ENCODE peak calls at places on chromosomes 16 and 17, in eight cellular contexts. S is heart right ventricle, M is tibial nerve, T is hepatocyte, X is left lung, B is breast epithelium, I is K562, K is gastrocnemius medialis. O is an unnamed sample. For H3K27me3, the result is how much of the 10 kb centered on the place peaks cover.

GRCh38 chr16:61366006-61366405 is 670.2 kb downstream of the CDH8 start:
- DNase-seq in S (no peak), M (no peak), T (no peak), X (no peak), B (no peak), I (no peak), K (no peak), O (no peak)

GRCh38 chr17:48067245-48067644 is 19.1 kb downstream of the NFE2L1 start:
- DNase-seq in S (no peak), M (no peak), T (no peak), X (no peak), B (no peak), I (no peak), K (no peak), O (no peak)

GRCh38 chr16:85384831-85385462 is 228.2 kb upstream of the GSE1 start:
- DNase-seq in S (peak), M (no peak), T (peak), X (peak), B (peak), I (no peak), K (no peak), O (no peak)

GRCh38 chr16:4261557-4262172 is 11.2 kb downstream of the TFAP4 start:
- DNase-seq in S (peak), M (no peak), T (peak), X (peak), B (no peak), I (peak), K (no peak), O (peak)

GRCh38 chr16:26993988-26994387 is 72.7 kb upstream of the C16orf82 start:
- DNase-seq in S (no peak), M (no peak), T (no peak), X (no peak), B (no peak), I (no peak), K (no peak), O (no peak)

GRCh38 chr17:35187481-35187880 is 6.7 kb downstream of the SLC35G3 start:
- DNase-seq in S (no peak), M (no peak), T (no peak), X (no peak), B (no peak), I (no peak), K (no peak), O (no peak)

GRCh38 chr16:87305505-87306391 is 11.4 kb downstream of the C16orf95 start:
- DNase-seq in S (no peak), M (no peak), T (peak), X (no peak), B (no peak), I (peak), K (no peak), O (no peak)

GRCh38 chr16:84600343-84601229 is 17.3 kb downstream of the COTL1 start:
- DNase-seq in S (no peak), M (no peak), T (no peak), X (no peak), B (no peak), I (no peak), K (no peak), O (no peak)

GRCh38 chr16:83134638-83135037 is 507.9 kb downstream of the CDH13 start:
- DNase-seq in S (no peak), M (no peak), T (no peak), X (no peak), B (no peak), I (no peak), K (no peak), O (no peak)

GRCh38 chr17:74113952-74114351 is 89.5 kb upstream of the RPL38 start:
- DNase-seq in S (no peak), M (no peak), T (no peak), X (no peak), B (no peak), I (no peak), K (no peak), O (no peak)

GRCh38 chr16:88538366-88539060 is 31.7 kb upstream of the ZC3H18 start:
- DNase-seq in S (no peak), M (no peak), T (no peak), X (peak), B (no peak), I (no peak), K (no peak), O (no peak)

GRCh38 chr17:70929226-70929625 is 759.9 kb downstream of the KCNJ2 start:
- DNase-seq in S (no peak), M (no peak), T (no peak), X (no peak), B (no peak), I (no peak), K (no peak), O (no peak)

GRCh38 chr17:3913531-3914318 is 2.5 kb downstream of the P2RX1 start:
- DNase-seq in S (peak), M (peak), T (peak), X (peak), B (peak), I (peak), K (peak), O (peak)

GRCh38 chr16:88656291-88656980 is 5.6 kb upstream of the CYBA start:
- DNase-seq in S (no peak), M (no peak), T (no peak), X (no peak), B (no peak), I (no peak), K (no peak), O (no peak)

GRCh38 chr17:17042851-17043667 is 802 bp downstream of the MPRIP start:
- DNase-seq in S (no peak), M (no peak), T (no peak), X (peak), B (peak), I (no peak), K (peak), O (no peak)

GRCh38 chr17:51238253-51238887 is 21.5 kb downstream of the MBTD1 start:
- DNase-seq in S (no peak), M (no peak), T (no peak), X (no peak), B (no peak), I (no peak), K (no peak), O (no peak)

GRCh38 chr16:4601317-4602186 is 13.1 kb downstream of the UBALD1 start:
- DNase-seq in S (no peak), M (peak), T (no peak), X (no peak), B (no peak), I (no peak), K (no peak), O (peak)

GRCh38 chr17:74210191-74211140 is 2.9 kb upstream of the TTYH2 start:
- DNase-seq in S (peak), M (peak), T (peak), X (peak), B (peak), I (peak), K (peak), O (peak)

GRCh38 chr17:6450926-6451717 is 6.9 kb downstream of the PIMREG start:
- DNase-seq in S (no peak), M (no peak), T (no peak), X (no peak), B (no peak), I (no peak), K (no peak), O (no peak)

GRCh38 chr16:53421248-53421647 is 13.0 kb upstream of the RBL2 start:
- DNase-seq in S (no peak), M (no peak), T (no peak), X (peak), B (no peak), I (no peak), K (no peak), O (no peak)

GRCh38 chr16:73048292-73049050 is 543 bp upstream of the ZFHX3 start:
- DNase-seq in S (peak), M (no peak), T (peak), X (no peak), B (no peak), I (no peak), K (peak), O (no peak)
- H3K27me3 ChIP-seq in S (under half), M (under half), T (under half), X (under half), B (under half), I (half or more), K (under half), O (under half)

DNA sequence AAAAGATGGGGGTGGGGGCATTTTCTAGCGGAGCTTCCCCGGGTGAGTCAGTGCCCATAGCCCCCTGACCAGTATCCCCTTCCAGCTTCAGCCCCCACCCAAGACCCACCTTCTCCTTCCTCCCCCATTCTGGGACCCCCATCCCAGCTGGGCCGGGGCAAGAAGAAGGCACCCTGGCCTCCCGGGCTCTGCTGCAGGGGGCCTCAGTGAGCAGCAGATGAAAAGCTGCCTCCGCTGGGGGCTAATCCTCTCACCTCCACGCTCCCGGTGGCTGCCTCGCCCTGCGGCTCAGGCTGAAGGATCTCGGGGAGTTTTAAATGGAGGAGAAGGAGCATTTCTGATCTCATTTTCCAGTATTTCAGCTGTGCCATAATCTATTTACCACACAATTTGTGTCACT is 313.5 kb upstream of the TNRC6C start:
- DNase-seq in S (no peak), M (no peak), T (no peak), X (no peak), B (no peak), I (no peak), K (peak), O (no peak)
- TF ChIP-seq CTCF in S (no peak), M (no peak), T (no peak), X (no peak), B (no peak), I (no peak), K (peak), O (no peak)

GRCh38 chr17:14306602-14307001 is 5.7 kb downstream of the HS3ST3B1 start:
- DNase-seq in S (no peak), M (no peak), T (no peak), X (no peak), B (no peak), I (no peak), K (no peak), O (no peak)
- H3K27me3 ChIP-seq in S (half or more), M (half or more), T (under half), X (under half), B (under half), I (under half), K (under half), O (under half)

GRCh38 chr17:55059724-55060123 is 91.2 kb downstream of the STXBP4 start:
- DNase-seq in S (no peak), M (no peak), T (no peak), X (no peak), B (no peak), I (no peak), K (no peak), O (no peak)

GRCh38 chr17:55054429-55054828 is 85.9 kb downstream of the STXBP4 start:
- DNase-seq in S (no peak), M (no peak), T (no peak), X (no peak), B (no peak), I (no peak), K (no peak), O (no peak)

GRCh38 chr17:55057184-55057583 is 88.6 kb downstream of the STXBP4 start:
- DNase-seq in S (no peak), M (no peak), T (no peak), X (no peak), B (no peak), I (no peak), K (no peak), O (no peak)

GRCh38 chr17:55056530-55056929 is 88.0 kb downstream of the STXBP4 start:
- DNase-seq in S (no peak), M (no peak), T (no peak), X (no peak), B (no peak), I (no peak), K (no peak), O (no peak)

GRCh38 chr17:55053855-55054254 is 85.3 kb downstream of the STXBP4 start:
- DNase-seq in S (no peak), M (no peak), T (no peak), X (no peak), B (no peak), I (no peak), K (no peak), O (no peak)
- TF ChIP-seq CTCF in S (no peak), M (no peak), T (peak), X (no peak), B (peak), I (no peak), K (no peak), O (no peak)

GRCh38 chr17:72077326-72077960 is 43.4 kb upstream of the SOX9 start:
- DNase-seq in S (no peak), M (no peak), T (no peak), X (no peak), B (no peak), I (no peak), K (no peak), O (no peak)

GRCh38 chr17:72079700-72080099 is 41.1 kb upstream of the SOX9 start:
- DNase-seq in S (no peak), M (no peak), T (no peak), X (no peak), B (no peak), I (no peak), K (no peak), O (no peak)

GRCh38 chr17:72076678-72077030 is 44.2 kb upstream of the SOX9 start:
- DNase-seq in S (no peak), M (no peak), T (no peak), X (no peak), B (no peak), I (no peak), K (no peak), O (no peak)

GRCh38 chr17:72071330-72071729 is 49.5 kb upstream of the SOX9 start:
- DNase-seq in S (no peak), M (no peak), T (no peak), X (no peak), B (no peak), I (no peak), K (no peak), O (no peak)

GRCh38 chr17:72075995-72076677 is 44.7 kb upstream of the SOX9 start:
- DNase-seq in S (no peak), M (no peak), T (no peak), X (no peak), B (no peak), I (no peak), K (no peak), O (no peak)
- H3K27me3 ChIP-seq in S (under half), M (under half), T (under half), X (under half), B (under half), I (under half), K (under half), O (under half)

DNA sequence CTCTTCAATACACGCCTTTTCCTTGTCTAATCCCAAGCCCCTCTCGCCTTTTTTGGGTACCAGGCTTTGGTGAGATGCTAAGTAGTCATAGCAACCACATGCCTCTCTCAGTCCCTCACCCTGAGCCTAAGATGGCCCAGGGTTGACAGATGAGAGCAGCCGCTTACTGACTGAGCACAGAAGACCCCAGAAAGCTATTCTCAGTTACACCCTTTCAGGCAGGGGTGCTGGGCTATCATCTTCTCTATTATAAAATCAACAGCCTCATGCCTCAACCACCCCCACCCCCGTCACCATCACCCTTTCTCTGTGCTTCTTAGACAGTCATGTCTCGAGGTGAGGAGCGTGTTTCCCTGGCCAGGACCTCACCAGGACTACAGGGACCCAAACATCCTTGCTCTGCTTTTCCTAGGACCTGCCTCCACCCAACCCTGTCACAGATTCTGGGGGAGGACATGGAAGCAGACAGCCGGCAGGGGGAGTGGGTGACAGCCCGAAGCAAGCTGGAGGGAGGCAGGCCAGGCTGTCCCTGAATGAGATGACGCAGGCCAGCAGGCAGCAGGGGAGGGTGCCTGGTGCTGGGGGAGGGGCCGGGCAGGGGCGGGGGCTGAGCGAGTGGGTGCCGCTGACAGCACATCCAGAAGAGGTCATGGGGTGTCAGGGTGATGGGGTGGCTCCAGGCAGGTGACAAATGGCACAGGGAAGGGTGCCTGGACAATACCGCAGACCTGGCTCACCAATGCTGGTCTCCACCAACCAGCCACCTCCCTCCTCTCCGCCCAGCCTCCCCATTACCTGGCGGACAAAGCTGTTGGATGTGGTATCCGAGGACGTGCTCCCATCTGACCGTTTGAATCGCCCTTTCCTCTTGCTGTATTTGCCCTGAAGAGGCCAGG is 3.1 kb downstream of the CACNB1 start:
- DNase-seq in S (peak), M (peak), T (peak), X (no peak), B (no peak), I (peak), K (peak), O (peak)
- TF ChIP-seq CTCF in S (no peak), M (peak), T (peak), X (peak), B (no peak), I (peak), K (peak), O (peak)

GRCh38 chr16:2473999-2474876 is 689 bp upstream of the TBC1D24 start:
- DNase-seq in S (peak), M (no peak), T (peak), X (peak), B (no peak), I (peak), K (no peak), O (no peak)

GRCh38 chr16:2474877-2475412 is at the start of gene TBC1D24:
- DNase-seq in S (peak), M (peak), T (peak), X (peak), B (peak), I (peak), K (peak), O (peak)

GRCh38 chr16:2472885-2473284 is 1.8 kb downstream of the NTN3 start:
- DNase-seq in S (no peak), M (no peak), T (no peak), X (no peak), B (no peak), I (no peak), K (no peak), O (no peak)

GRCh38 chr16:2472488-2472864 is 1.4 kb downstream of the NTN3 start:
- DNase-seq in S (no peak), M (no peak), T (no peak), X (no peak), B (no peak), I (no peak), K (no peak), O (no peak)

GRCh38 chr16:2473425-2473926 is 1.5 kb upstream of the TBC1D24 start:
- DNase-seq in S (no peak), M (no peak), T (no peak), X (no peak), B (no peak), I (peak), K (no peak), O (no peak)
- H3K27me3 ChIP-seq in S (under half), M (under half), T (under half), X (under half), B (under half), I (under half), K (under half), O (under half)

DNA sequence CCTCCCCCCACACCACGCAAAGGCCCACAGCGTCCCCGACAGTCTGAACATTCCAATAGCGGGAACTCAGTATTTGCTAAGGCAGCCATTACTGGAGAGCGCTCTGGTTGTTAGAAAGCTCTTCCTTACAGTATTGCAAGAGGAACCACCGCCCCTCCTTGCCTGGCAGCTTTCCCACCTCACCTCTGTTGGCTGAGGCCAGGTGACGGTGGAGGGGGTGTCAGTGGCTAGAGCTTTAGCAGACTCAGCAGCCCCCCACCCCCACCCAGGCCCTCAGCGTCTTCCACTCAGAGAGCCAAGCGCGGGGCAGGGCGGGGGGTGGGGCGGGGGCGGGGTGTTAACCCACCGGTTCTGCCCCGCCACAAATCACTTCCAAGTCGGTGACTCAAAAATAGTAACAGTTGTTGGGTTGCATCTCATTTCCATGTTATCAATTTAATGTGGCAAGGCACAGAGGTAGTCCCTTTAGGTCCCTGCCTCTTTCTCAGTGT is 2.3 kb upstream of the PLEKHH3 start:
- DNase-seq in S (no peak), M (peak), T (peak), X (no peak), B (no peak), I (peak), K (peak), O (peak)
- TF ChIP-seq CTCF in S (no peak), M (no peak), T (peak), X (no peak), B (no peak), I (no peak), K (no peak), O (no peak)

DNA sequence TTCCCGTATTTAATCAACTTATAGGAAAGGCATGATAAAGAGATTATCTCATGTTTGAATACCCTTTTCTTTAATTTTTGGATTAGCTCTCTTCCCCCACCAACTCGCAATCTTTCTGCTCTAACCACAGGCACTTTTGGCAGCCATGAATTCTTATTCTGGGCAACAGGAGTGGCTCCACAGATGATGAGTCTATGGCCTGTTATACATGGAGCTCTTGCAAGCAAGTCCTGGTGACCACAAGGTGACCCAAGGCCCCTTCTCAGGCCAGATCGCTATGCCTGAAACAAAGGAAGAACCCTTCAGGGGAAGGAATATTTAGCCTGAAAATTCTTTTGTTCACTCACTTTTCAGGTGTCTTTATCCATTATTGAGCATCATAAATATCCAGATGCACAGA is 10.8 kb upstream of the ZNF267 start:
- DNase-seq in S (no peak), M (no peak), T (no peak), X (no peak), B (no peak), I (no peak), K (no peak), O (no peak)
- H3K27me3 ChIP-seq in S (under half), M (under half), T (under half), X (under half), B (under half), I (under half), K (under half), O (under half)

GRCh38 chr16:80526418-80527061 is 14.3 kb upstream of the DYNLRB2 start:
- DNase-seq in S (no peak), M (peak), T (peak), X (no peak), B (no peak), I (peak), K (no peak), O (peak)
- TF ChIP-seq CTCF in S (peak), M (peak), T (peak), X (peak), B (peak), I (peak), K (peak), O (peak)